ENCODE peak calls at places on chromosome 11, in four cellular contexts. One of them, this sample, is unnamed.

GRCh38 chr11:102347526-102348331 is 715 bp downstream of the BIRC2 start:
- DNase-seq in AG10803: peak
- DNase-seq in AG04450: no peak
- DNase-seq in A673: peak
- DNase-seq in this sample: peak

GRCh38 chr11:131945695-131946094 is 575.3 kb downstream of the NTM start:
- DNase-seq in AG10803: no peak
- DNase-seq in AG04450: no peak
- DNase-seq in A673: no peak
- DNase-seq in this sample: no peak

GRCh38 chr11:43644626-43645299 is 35.8 kb upstream of the HSD17B12 start:
- DNase-seq in AG10803: peak
- DNase-seq in AG04450: no peak
- DNase-seq in A673: no peak
- DNase-seq in this sample: peak

GRCh38 chr11:96303067-96303466 is 39.9 kb downstream of the MAML2 start:
- DNase-seq in AG10803: peak
- DNase-seq in AG04450: no peak
- DNase-seq in A673: peak
- DNase-seq in this sample: peak

GRCh38 chr11:75583710-75584658 is 21.9 kb downstream of the SERPINH1 start:
- DNase-seq in AG10803: peak
- DNase-seq in AG04450: no peak
- DNase-seq in A673: peak
- DNase-seq in this sample: peak

GRCh38 chr11:35337136-35337918 is 82.0 kb downstream of the SLC1A2 start:
- DNase-seq in AG10803: peak
- DNase-seq in AG04450: peak
- DNase-seq in A673: peak
- DNase-seq in this sample: peak

GRCh38 chr11:77789731-77790476 is 30.6 kb downstream of the RSF1 start:
- DNase-seq in AG10803: no peak
- DNase-seq in AG04450: no peak
- DNase-seq in A673: no peak
- DNase-seq in this sample: no peak

GRCh38 chr11:1826552-1827094 is 8.2 kb upstream of the SYT8 start:
- DNase-seq in AG10803: peak
- DNase-seq in AG04450: no peak
- DNase-seq in A673: no peak
- DNase-seq in this sample: peak

GRCh38 chr11:74791333-74792100 is 42.9 kb downstream of the RNF169 start:
- DNase-seq in AG10803: no peak
- DNase-seq in AG04450: no peak
- DNase-seq in A673: no peak
- DNase-seq in this sample: no peak

GRCh38 chr11:119149371-119150275 is 771 bp downstream of the ABCG4 start:
- DNase-seq in AG10803: no peak
- DNase-seq in AG04450: no peak
- DNase-seq in A673: peak
- DNase-seq in this sample: no peak

GRCh38 chr11:15613799-15614198 is 499.1 kb downstream of the INSC start:
- DNase-seq in AG10803: no peak
- DNase-seq in AG04450: no peak
- DNase-seq in A673: no peak
- DNase-seq in this sample: no peak

GRCh38 chr11:73140213-73141030 is 1.7 kb downstream of the FCHSD2 start:
- DNase-seq in AG10803: peak
- DNase-seq in AG04450: no peak
- DNase-seq in A673: peak
- DNase-seq in this sample: peak

GRCh38 chr11:75454987-75455386 is 22.0 kb upstream of the KLHL35 start:
- DNase-seq in AG10803: no peak
- DNase-seq in AG04450: no peak
- DNase-seq in A673: no peak
- DNase-seq in this sample: no peak

GRCh38 chr11:85089654-85090053 is 537.5 kb downstream of the DLG2 start:
- DNase-seq in AG10803: no peak
- DNase-seq in AG04450: no peak
- DNase-seq in A673: no peak
- DNase-seq in this sample: no peak

GRCh38 chr11:108916935-108917334 is 252.1 kb downstream of the DDX10 start:
- DNase-seq in AG10803: no peak
- DNase-seq in AG04450: no peak
- DNase-seq in A673: no peak
- DNase-seq in this sample: no peak

GRCh38 chr11:30853470-30853869 is 267.3 kb upstream of the MPPED2 start:
- DNase-seq in AG10803: no peak
- DNase-seq in AG04450: no peak
- DNase-seq in A673: no peak
- DNase-seq in this sample: no peak

DNA sequence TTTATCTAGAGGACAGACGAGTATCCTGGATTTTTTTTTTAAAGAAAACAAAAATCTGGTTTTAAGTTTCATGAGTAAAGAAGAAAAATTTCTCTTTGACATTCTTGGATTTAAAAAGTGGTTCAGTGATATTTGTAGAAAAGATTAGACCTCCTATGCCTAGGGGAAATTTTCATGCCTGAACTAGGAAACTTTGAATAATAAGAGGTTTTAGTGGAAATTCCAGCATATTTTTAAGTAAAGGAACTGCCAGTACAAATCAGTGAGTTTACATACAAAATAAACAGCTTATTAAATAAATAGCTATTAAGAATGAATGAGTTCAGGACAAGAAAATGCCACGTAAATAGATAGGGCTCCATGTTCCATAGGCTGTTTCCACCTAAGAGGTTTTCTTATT is 17.5 kb downstream of the JAM3 start:
- DNase-seq in AG10803: no peak
- DNase-seq in AG04450: no peak
- DNase-seq in A673: no peak
- DNase-seq in this sample: no peak
- H3K4me3 ChIP-seq in AG10803: no peak
- H3K4me3 ChIP-seq in AG04450: no peak
- H3K4me3 ChIP-seq in A673: no peak
- H3K4me3 ChIP-seq in this sample: no peak

GRCh38 chr11:11400121-11400520 is 47.1 kb upstream of the CSNK2A3 start:
- DNase-seq in AG10803: no peak
- DNase-seq in AG04450: no peak
- DNase-seq in A673: no peak
- DNase-seq in this sample: no peak

GRCh38 chr11:11400635-11401232 is 47.7 kb upstream of the CSNK2A3 start:
- DNase-seq in AG10803: no peak
- DNase-seq in AG04450: no peak
- DNase-seq in A673: peak
- DNase-seq in this sample: no peak

GRCh38 chr11:11396290-11397042 is 43.4 kb upstream of the CSNK2A3 start:
- DNase-seq in AG10803: peak
- DNase-seq in AG04450: peak
- DNase-seq in A673: no peak
- DNase-seq in this sample: peak

GRCh38 chr11:11395126-11395525 is 42.1 kb upstream of the CSNK2A3 start:
- DNase-seq in AG10803: no peak
- DNase-seq in AG04450: no peak
- DNase-seq in A673: no peak
- DNase-seq in this sample: no peak

DNA sequence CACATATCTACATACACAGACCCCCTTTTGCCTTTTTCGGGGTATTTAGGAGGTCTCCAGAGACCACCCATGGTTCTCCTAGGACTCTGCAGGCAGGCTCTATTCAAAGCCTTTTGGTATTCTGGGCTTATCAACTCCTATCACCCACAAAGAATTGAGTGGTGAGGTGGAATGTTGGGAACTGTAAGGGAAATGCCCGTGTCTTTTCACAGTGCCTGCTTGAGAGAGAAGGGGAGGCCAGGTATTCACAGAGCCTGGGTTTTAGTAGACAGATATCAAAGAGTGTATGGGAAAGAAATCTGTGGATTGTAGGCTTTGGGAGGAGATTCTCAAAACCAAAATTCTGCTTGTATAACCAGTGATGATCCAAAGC is 44.0 kb upstream of the CSNK2A3 start:
- DNase-seq in AG10803: no peak
- DNase-seq in AG04450: no peak
- DNase-seq in A673: no peak
- DNase-seq in this sample: no peak
- H3K4me3 ChIP-seq in AG10803: no peak
- H3K4me3 ChIP-seq in AG04450: no peak
- H3K4me3 ChIP-seq in A673: no peak
- H3K4me3 ChIP-seq in this sample: no peak

DNA sequence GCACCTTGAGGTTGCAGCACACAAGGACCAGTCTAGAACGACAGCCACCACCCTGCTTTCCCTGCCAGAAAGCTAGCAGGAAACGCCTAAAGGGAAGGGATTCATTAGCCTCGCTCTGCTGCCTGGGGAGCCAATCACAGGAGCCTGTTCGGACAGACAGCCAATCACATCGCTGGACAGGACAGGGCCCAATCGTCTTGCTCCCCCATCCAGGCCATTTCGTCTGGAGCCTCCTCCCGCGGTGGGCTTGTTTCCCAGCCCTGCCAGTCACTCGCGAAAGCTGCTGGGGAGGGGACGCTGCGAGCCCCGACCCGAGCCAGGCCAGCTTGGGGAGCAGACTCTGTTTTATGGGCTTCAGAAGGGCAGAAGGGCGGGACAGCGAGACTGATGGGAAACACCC is 79.8 kb upstream of the NCAM1 start:
- DNase-seq in AG10803: peak
- DNase-seq in AG04450: no peak
- DNase-seq in A673: peak
- DNase-seq in this sample: peak
- H3K4me3 ChIP-seq in AG10803: peak
- H3K4me3 ChIP-seq in AG04450: no peak
- H3K4me3 ChIP-seq in A673: peak
- H3K4me3 ChIP-seq in this sample: no peak

DNA sequence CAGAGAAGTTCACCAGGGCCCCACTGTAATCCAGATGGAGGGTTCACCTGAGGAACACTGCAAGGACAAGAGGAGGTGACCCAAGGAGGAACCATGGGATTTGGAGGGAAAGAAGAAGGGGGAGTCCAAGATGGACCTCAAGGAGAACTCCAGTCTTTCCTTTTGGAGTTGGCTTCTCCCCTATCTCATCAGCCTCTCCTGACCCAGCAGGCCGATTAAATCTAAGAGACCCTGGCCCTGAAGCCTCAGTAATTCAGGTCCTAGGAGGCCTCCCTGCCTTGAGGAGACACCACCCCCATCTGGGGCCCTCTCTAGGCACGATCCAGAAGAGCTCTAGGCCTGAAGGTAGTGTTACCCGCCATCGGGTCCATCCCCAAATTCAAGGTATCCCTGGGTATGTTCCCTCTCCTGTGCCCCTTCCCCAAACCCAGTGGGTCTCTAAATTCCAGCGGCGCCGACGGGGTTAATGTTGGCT is 15.1 kb upstream of the DGKZ start:
- DNase-seq in AG10803: no peak
- DNase-seq in AG04450: no peak
- DNase-seq in A673: no peak
- DNase-seq in this sample: no peak
- H3K4me3 ChIP-seq in AG10803: no peak
- H3K4me3 ChIP-seq in AG04450: no peak
- H3K4me3 ChIP-seq in A673: peak
- H3K4me3 ChIP-seq in this sample: no peak

GRCh38 chr11:64372802-64373597 is 14.0 kb downstream of the RPS6KA4 start:
- DNase-seq in AG10803: peak
- DNase-seq in AG04450: no peak
- DNase-seq in A673: peak
- DNase-seq in this sample: peak
- H3K4me3 ChIP-seq in AG10803: no peak
- H3K4me3 ChIP-seq in AG04450: no peak
- H3K4me3 ChIP-seq in A673: peak
- H3K4me3 ChIP-seq in this sample: peak

GRCh38 chr11:45788887-45789286 is 16.1 kb upstream of the SLC35C1 start:
- DNase-seq in AG10803: no peak
- DNase-seq in AG04450: no peak
- DNase-seq in A673: no peak
- DNase-seq in this sample: no peak
- H3K4me3 ChIP-seq in AG10803: no peak
- H3K4me3 ChIP-seq in AG04450: no peak
- H3K4me3 ChIP-seq in A673: no peak
- H3K4me3 ChIP-seq in this sample: no peak

DNA sequence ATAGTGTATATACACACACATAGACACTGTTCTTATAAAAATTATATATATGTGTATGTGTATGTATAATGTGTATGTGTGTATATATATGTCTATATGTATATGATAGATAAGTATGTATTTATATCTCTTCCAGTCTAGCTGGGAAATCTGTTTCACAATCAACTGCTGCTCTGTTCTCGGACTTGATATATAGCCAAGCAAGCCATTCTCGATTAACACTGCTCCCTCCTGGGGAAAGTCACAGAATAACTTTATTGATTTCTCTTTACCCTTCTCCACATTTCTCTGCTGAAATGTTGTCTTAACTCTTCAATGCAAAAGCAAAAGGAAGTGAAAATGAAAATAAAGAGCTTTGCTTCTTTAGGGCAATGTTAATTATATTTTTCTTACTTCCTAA is 2.2 kb downstream of the BLID start:
- DNase-seq in AG10803: peak
- DNase-seq in AG04450: no peak
- DNase-seq in A673: no peak
- DNase-seq in this sample: peak
- H3K4me3 ChIP-seq in AG10803: no peak
- H3K4me3 ChIP-seq in AG04450: no peak
- H3K4me3 ChIP-seq in A673: no peak
- H3K4me3 ChIP-seq in this sample: no peak

GRCh38 chr11:6303657-6304056 is 16.6 kb downstream of the CAVIN3 start:
- DNase-seq in AG10803: no peak
- DNase-seq in AG04450: no peak
- DNase-seq in A673: no peak
- DNase-seq in this sample: no peak
- H3K4me3 ChIP-seq in AG10803: no peak
- H3K4me3 ChIP-seq in AG04450: no peak
- H3K4me3 ChIP-seq in A673: no peak
- H3K4me3 ChIP-seq in this sample: no peak

DNA sequence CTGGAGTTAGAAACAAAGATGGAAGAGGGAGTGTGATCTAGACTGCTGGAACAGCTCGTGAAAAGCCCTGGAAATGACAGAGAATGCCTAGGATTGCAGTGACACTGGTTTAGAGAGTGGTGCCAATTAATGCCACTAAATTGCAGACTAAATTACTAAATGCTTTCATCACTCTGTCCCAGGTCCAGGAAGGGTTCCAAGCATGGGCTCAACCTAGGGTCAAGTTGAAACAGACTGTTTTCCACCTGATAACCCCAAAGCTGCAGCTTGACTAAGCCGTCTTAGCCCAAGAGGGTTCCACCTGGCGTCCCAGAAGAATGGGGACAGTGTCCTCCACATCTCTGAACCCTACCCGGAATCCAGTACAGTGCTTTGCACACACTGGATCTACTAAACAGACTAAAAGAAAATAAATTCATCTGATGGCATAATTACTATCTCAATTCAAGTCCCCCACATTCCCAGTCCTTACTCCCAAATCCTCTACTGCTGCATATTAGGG is 1.1 kb upstream of the CRY2 start:
- DNase-seq in AG10803: no peak
- DNase-seq in AG04450: no peak
- DNase-seq in A673: no peak
- DNase-seq in this sample: no peak
- H3K4me3 ChIP-seq in AG10803: no peak
- H3K4me3 ChIP-seq in AG04450: no peak
- H3K4me3 ChIP-seq in A673: peak
- H3K4me3 ChIP-seq in this sample: no peak

This sample was measured in fibroblast of villous mesenchyme.